ENCODE peak calls at places on chromosome 11, in nine cellular contexts. One of them, this sample, is unnamed.

GRCh38 chr11:95910638-95911368 is 13.1 kb downstream of the MTMR2 start:
- DNase-seq in bronchial epithelial cell: no peak
- DNase-seq in CD8-positive, alpha-beta T cell: no peak
- DNase-seq in C1 segment of cervical spinal cord: no peak
- DNase-seq in NCI-H2081 treated with DMSO at 0.1 percent for 48 hours: no peak
- DNase-seq in stimulated activated CD8-positive, alpha-beta memory T cell treated with anti-CD3 and anti-CD28 coated beads, Interleukin-12 subunit alpha, Interleukin-12 subunit beta, amount 100 ng/mL, for 4 hours: no peak
- DNase-seq in colonic mucosa: no peak
- DNase-seq in NCI-H748 treated with DMSO at 0.1 percent for 48 hours: no peak
- DNase-seq in pancreas: no peak
- DNase-seq in this sample: no peak

GRCh38 chr11:126172596-126173038 is 38.8 kb downstream of the RPUSD4 start:
- DNase-seq in bronchial epithelial cell: no peak
- DNase-seq in CD8-positive, alpha-beta T cell: no peak
- DNase-seq in C1 segment of cervical spinal cord: no peak
- DNase-seq in NCI-H2081 treated with DMSO at 0.1 percent for 48 hours: no peak
- DNase-seq in stimulated activated CD8-positive, alpha-beta memory T cell treated with anti-CD3 and anti-CD28 coated beads, Interleukin-12 subunit alpha, Interleukin-12 subunit beta, amount 100 ng/mL, for 4 hours: no peak
- DNase-seq in colonic mucosa: no peak
- DNase-seq in NCI-H748 treated with DMSO at 0.1 percent for 48 hours: no peak
- DNase-seq in pancreas: no peak
- DNase-seq in this sample: no peak

GRCh38 chr11:103367650-103368049 is 258.4 kb downstream of the DYNC2H1 start:
- DNase-seq in bronchial epithelial cell: no peak
- DNase-seq in CD8-positive, alpha-beta T cell: no peak
- DNase-seq in C1 segment of cervical spinal cord: no peak
- DNase-seq in NCI-H2081 treated with DMSO at 0.1 percent for 48 hours: no peak
- DNase-seq in stimulated activated CD8-positive, alpha-beta memory T cell treated with anti-CD3 and anti-CD28 coated beads, Interleukin-12 subunit alpha, Interleukin-12 subunit beta, amount 100 ng/mL, for 4 hours: no peak
- DNase-seq in colonic mucosa: no peak
- DNase-seq in NCI-H748 treated with DMSO at 0.1 percent for 48 hours: no peak
- DNase-seq in pancreas: no peak
- DNase-seq in this sample: no peak

GRCh38 chr11:34223021-34223813 is 117.8 kb downstream of the NAT10 start:
- DNase-seq in bronchial epithelial cell: no peak
- DNase-seq in CD8-positive, alpha-beta T cell: no peak
- DNase-seq in C1 segment of cervical spinal cord: no peak
- DNase-seq in NCI-H2081 treated with DMSO at 0.1 percent for 48 hours: no peak
- DNase-seq in stimulated activated CD8-positive, alpha-beta memory T cell treated with anti-CD3 and anti-CD28 coated beads, Interleukin-12 subunit alpha, Interleukin-12 subunit beta, amount 100 ng/mL, for 4 hours: no peak
- DNase-seq in colonic mucosa: peak
- DNase-seq in NCI-H748 treated with DMSO at 0.1 percent for 48 hours: no peak
- DNase-seq in pancreas: peak
- DNase-seq in this sample: no peak

GRCh38 chr11:93208663-93209270 is 11.0 kb upstream of the SLC36A4 start:
- DNase-seq in bronchial epithelial cell: no peak
- DNase-seq in CD8-positive, alpha-beta T cell: no peak
- DNase-seq in C1 segment of cervical spinal cord: no peak
- DNase-seq in NCI-H2081 treated with DMSO at 0.1 percent for 48 hours: no peak
- DNase-seq in stimulated activated CD8-positive, alpha-beta memory T cell treated with anti-CD3 and anti-CD28 coated beads, Interleukin-12 subunit alpha, Interleukin-12 subunit beta, amount 100 ng/mL, for 4 hours: no peak
- DNase-seq in colonic mucosa: no peak
- DNase-seq in NCI-H748 treated with DMSO at 0.1 percent for 48 hours: no peak
- DNase-seq in pancreas: no peak
- DNase-seq in this sample: no peak

GRCh38 chr11:41281131-41281742 is 178.2 kb downstream of the LRRC4C start:
- DNase-seq in bronchial epithelial cell: no peak
- DNase-seq in CD8-positive, alpha-beta T cell: no peak
- DNase-seq in C1 segment of cervical spinal cord: no peak
- DNase-seq in NCI-H2081 treated with DMSO at 0.1 percent for 48 hours: no peak
- DNase-seq in stimulated activated CD8-positive, alpha-beta memory T cell treated with anti-CD3 and anti-CD28 coated beads, Interleukin-12 subunit alpha, Interleukin-12 subunit beta, amount 100 ng/mL, for 4 hours: no peak
- DNase-seq in colonic mucosa: no peak
- DNase-seq in NCI-H748 treated with DMSO at 0.1 percent for 48 hours: no peak
- DNase-seq in pancreas: no peak
- DNase-seq in this sample: no peak

GRCh38 chr11:77442394-77443053 is 31.4 kb downstream of the PAK1 start:
- DNase-seq in bronchial epithelial cell: no peak
- DNase-seq in CD8-positive, alpha-beta T cell: no peak
- DNase-seq in C1 segment of cervical spinal cord: no peak
- DNase-seq in NCI-H2081 treated with DMSO at 0.1 percent for 48 hours: no peak
- DNase-seq in stimulated activated CD8-positive, alpha-beta memory T cell treated with anti-CD3 and anti-CD28 coated beads, Interleukin-12 subunit alpha, Interleukin-12 subunit beta, amount 100 ng/mL, for 4 hours: no peak
- DNase-seq in colonic mucosa: no peak
- DNase-seq in NCI-H748 treated with DMSO at 0.1 percent for 48 hours: no peak
- DNase-seq in pancreas: no peak
- DNase-seq in this sample: no peak

GRCh38 chr11:71131861-71132260 is 120.5 kb downstream of the SHANK2 start:
- DNase-seq in bronchial epithelial cell: no peak
- DNase-seq in CD8-positive, alpha-beta T cell: no peak
- DNase-seq in C1 segment of cervical spinal cord: no peak
- DNase-seq in NCI-H2081 treated with DMSO at 0.1 percent for 48 hours: no peak
- DNase-seq in stimulated activated CD8-positive, alpha-beta memory T cell treated with anti-CD3 and anti-CD28 coated beads, Interleukin-12 subunit alpha, Interleukin-12 subunit beta, amount 100 ng/mL, for 4 hours: no peak
- DNase-seq in colonic mucosa: no peak
- DNase-seq in NCI-H748 treated with DMSO at 0.1 percent for 48 hours: no peak
- DNase-seq in pancreas: no peak
- DNase-seq in this sample: no peak

GRCh38 chr11:94938399-94939055 is 34.8 kb downstream of the CWC15 start:
- DNase-seq in bronchial epithelial cell: no peak
- DNase-seq in CD8-positive, alpha-beta T cell: no peak
- DNase-seq in C1 segment of cervical spinal cord: peak
- DNase-seq in NCI-H2081 treated with DMSO at 0.1 percent for 48 hours: no peak
- DNase-seq in stimulated activated CD8-positive, alpha-beta memory T cell treated with anti-CD3 and anti-CD28 coated beads, Interleukin-12 subunit alpha, Interleukin-12 subunit beta, amount 100 ng/mL, for 4 hours: no peak
- DNase-seq in colonic mucosa: no peak
- DNase-seq in NCI-H748 treated with DMSO at 0.1 percent for 48 hours: no peak
- DNase-seq in pancreas: no peak
- DNase-seq in this sample: no peak

GRCh38 chr11:125101596-125101995 is 9.8 kb downstream of the TMEM218 start:
- DNase-seq in bronchial epithelial cell: no peak
- DNase-seq in CD8-positive, alpha-beta T cell: no peak
- DNase-seq in C1 segment of cervical spinal cord: no peak
- DNase-seq in NCI-H2081 treated with DMSO at 0.1 percent for 48 hours: no peak
- DNase-seq in stimulated activated CD8-positive, alpha-beta memory T cell treated with anti-CD3 and anti-CD28 coated beads, Interleukin-12 subunit alpha, Interleukin-12 subunit beta, amount 100 ng/mL, for 4 hours: no peak
- DNase-seq in colonic mucosa: no peak
- DNase-seq in NCI-H748 treated with DMSO at 0.1 percent for 48 hours: no peak
- DNase-seq in pancreas: no peak
- DNase-seq in this sample: no peak

GRCh38 chr11:85154294-85154693 is 472.9 kb downstream of the DLG2 start:
- DNase-seq in bronchial epithelial cell: no peak
- DNase-seq in CD8-positive, alpha-beta T cell: no peak
- DNase-seq in C1 segment of cervical spinal cord: no peak
- DNase-seq in NCI-H2081 treated with DMSO at 0.1 percent for 48 hours: no peak
- DNase-seq in stimulated activated CD8-positive, alpha-beta memory T cell treated with anti-CD3 and anti-CD28 coated beads, Interleukin-12 subunit alpha, Interleukin-12 subunit beta, amount 100 ng/mL, for 4 hours: no peak
- DNase-seq in colonic mucosa: no peak
- DNase-seq in NCI-H748 treated with DMSO at 0.1 percent for 48 hours: no peak
- DNase-seq in pancreas: no peak
- DNase-seq in this sample: no peak

GRCh38 chr11:1502971-1503707 is 16.6 kb upstream of the MOB2 start:
- DNase-seq in bronchial epithelial cell: no peak
- DNase-seq in CD8-positive, alpha-beta T cell: no peak
- DNase-seq in C1 segment of cervical spinal cord: peak
- DNase-seq in NCI-H2081 treated with DMSO at 0.1 percent for 48 hours: no peak
- DNase-seq in stimulated activated CD8-positive, alpha-beta memory T cell treated with anti-CD3 and anti-CD28 coated beads, Interleukin-12 subunit alpha, Interleukin-12 subunit beta, amount 100 ng/mL, for 4 hours: no peak
- DNase-seq in colonic mucosa: no peak
- DNase-seq in NCI-H748 treated with DMSO at 0.1 percent for 48 hours: no peak
- DNase-seq in pancreas: no peak
- DNase-seq in this sample: peak

GRCh38 chr11:44315947-44316387 is 6.0 kb upstream of the ALX4 start:
- DNase-seq in bronchial epithelial cell: no peak
- DNase-seq in CD8-positive, alpha-beta T cell: no peak
- DNase-seq in C1 segment of cervical spinal cord: no peak
- DNase-seq in NCI-H2081 treated with DMSO at 0.1 percent for 48 hours: no peak
- DNase-seq in stimulated activated CD8-positive, alpha-beta memory T cell treated with anti-CD3 and anti-CD28 coated beads, Interleukin-12 subunit alpha, Interleukin-12 subunit beta, amount 100 ng/mL, for 4 hours: no peak
- DNase-seq in colonic mucosa: no peak
- DNase-seq in NCI-H748 treated with DMSO at 0.1 percent for 48 hours: no peak
- DNase-seq in pancreas: no peak
- DNase-seq in this sample: no peak

GRCh38 chr11:79864882-79865281 is 424.1 kb upstream of the TENM4 start:
- DNase-seq in bronchial epithelial cell: peak
- DNase-seq in CD8-positive, alpha-beta T cell: no peak
- DNase-seq in C1 segment of cervical spinal cord: no peak
- DNase-seq in NCI-H2081 treated with DMSO at 0.1 percent for 48 hours: no peak
- DNase-seq in stimulated activated CD8-positive, alpha-beta memory T cell treated with anti-CD3 and anti-CD28 coated beads, Interleukin-12 subunit alpha, Interleukin-12 subunit beta, amount 100 ng/mL, for 4 hours: no peak
- DNase-seq in colonic mucosa: peak
- DNase-seq in NCI-H748 treated with DMSO at 0.1 percent for 48 hours: no peak
- DNase-seq in pancreas: no peak
- DNase-seq in this sample: no peak

GRCh38 chr11:68402355-68403031 is 58.1 kb upstream of the PPP6R3 start:
- DNase-seq in bronchial epithelial cell: no peak
- DNase-seq in CD8-positive, alpha-beta T cell: no peak
- DNase-seq in C1 segment of cervical spinal cord: no peak
- DNase-seq in NCI-H2081 treated with DMSO at 0.1 percent for 48 hours: no peak
- DNase-seq in stimulated activated CD8-positive, alpha-beta memory T cell treated with anti-CD3 and anti-CD28 coated beads, Interleukin-12 subunit alpha, Interleukin-12 subunit beta, amount 100 ng/mL, for 4 hours: no peak
- DNase-seq in colonic mucosa: no peak
- DNase-seq in NCI-H748 treated with DMSO at 0.1 percent for 48 hours: no peak
- DNase-seq in pancreas: no peak
- DNase-seq in this sample: no peak

GRCh38 chr11:18785416-18785815 is 6.2 kb downstream of the PTPN5 start:
- DNase-seq in bronchial epithelial cell: no peak
- DNase-seq in CD8-positive, alpha-beta T cell: no peak
- DNase-seq in C1 segment of cervical spinal cord: no peak
- DNase-seq in NCI-H2081 treated with DMSO at 0.1 percent for 48 hours: no peak
- DNase-seq in stimulated activated CD8-positive, alpha-beta memory T cell treated with anti-CD3 and anti-CD28 coated beads, Interleukin-12 subunit alpha, Interleukin-12 subunit beta, amount 100 ng/mL, for 4 hours: no peak
- DNase-seq in colonic mucosa: no peak
- DNase-seq in NCI-H748 treated with DMSO at 0.1 percent for 48 hours: no peak
- DNase-seq in pancreas: no peak
- DNase-seq in this sample: no peak

GRCh38 chr11:114618139-114618538 is 22.6 kb upstream of the NXPE4 start:
- DNase-seq in bronchial epithelial cell: no peak
- DNase-seq in CD8-positive, alpha-beta T cell: no peak
- DNase-seq in C1 segment of cervical spinal cord: no peak
- DNase-seq in NCI-H2081 treated with DMSO at 0.1 percent for 48 hours: no peak
- DNase-seq in stimulated activated CD8-positive, alpha-beta memory T cell treated with anti-CD3 and anti-CD28 coated beads, Interleukin-12 subunit alpha, Interleukin-12 subunit beta, amount 100 ng/mL, for 4 hours: no peak
- DNase-seq in colonic mucosa: no peak
- DNase-seq in NCI-H748 treated with DMSO at 0.1 percent for 48 hours: no peak
- DNase-seq in pancreas: no peak
- DNase-seq in this sample: no peak

GRCh38 chr11:46121328-46121723 is at the start of gene PHF21A:
- DNase-seq in bronchial epithelial cell: peak
- DNase-seq in CD8-positive, alpha-beta T cell: peak
- DNase-seq in C1 segment of cervical spinal cord: peak
- DNase-seq in NCI-H2081 treated with DMSO at 0.1 percent for 48 hours: peak
- DNase-seq in stimulated activated CD8-positive, alpha-beta memory T cell treated with anti-CD3 and anti-CD28 coated beads, Interleukin-12 subunit alpha, Interleukin-12 subunit beta, amount 100 ng/mL, for 4 hours: peak
- DNase-seq in colonic mucosa: peak
- DNase-seq in NCI-H748 treated with DMSO at 0.1 percent for 48 hours: peak
- DNase-seq in pancreas: peak
- DNase-seq in this sample: peak

GRCh38 chr11:92979176-92979575 is 9.7 kb downstream of the MTNR1B start:
- DNase-seq in bronchial epithelial cell: peak
- DNase-seq in CD8-positive, alpha-beta T cell: no peak
- DNase-seq in C1 segment of cervical spinal cord: no peak
- DNase-seq in NCI-H2081 treated with DMSO at 0.1 percent for 48 hours: no peak
- DNase-seq in stimulated activated CD8-positive, alpha-beta memory T cell treated with anti-CD3 and anti-CD28 coated beads, Interleukin-12 subunit alpha, Interleukin-12 subunit beta, amount 100 ng/mL, for 4 hours: no peak
- DNase-seq in colonic mucosa: no peak
- DNase-seq in NCI-H748 treated with DMSO at 0.1 percent for 48 hours: no peak
- DNase-seq in pancreas: no peak
- DNase-seq in this sample: no peak

GRCh38 chr11:45332486-45332934 is 46.4 kb upstream of the SYT13 start:
- DNase-seq in bronchial epithelial cell: no peak
- DNase-seq in CD8-positive, alpha-beta T cell: peak
- DNase-seq in C1 segment of cervical spinal cord: no peak
- DNase-seq in NCI-H2081 treated with DMSO at 0.1 percent for 48 hours: no peak
- DNase-seq in stimulated activated CD8-positive, alpha-beta memory T cell treated with anti-CD3 and anti-CD28 coated beads, Interleukin-12 subunit alpha, Interleukin-12 subunit beta, amount 100 ng/mL, for 4 hours: no peak
- DNase-seq in colonic mucosa: peak
- DNase-seq in NCI-H748 treated with DMSO at 0.1 percent for 48 hours: peak
- DNase-seq in pancreas: peak
- DNase-seq in this sample: no peak

GRCh38 chr11:116773203-116774112 is 671 bp upstream of the BUD13 start:
- DNase-seq in bronchial epithelial cell: peak
- DNase-seq in CD8-positive, alpha-beta T cell: no peak
- DNase-seq in C1 segment of cervical spinal cord: no peak
- DNase-seq in NCI-H2081 treated with DMSO at 0.1 percent for 48 hours: no peak
- DNase-seq in stimulated activated CD8-positive, alpha-beta memory T cell treated with anti-CD3 and anti-CD28 coated beads, Interleukin-12 subunit alpha, Interleukin-12 subunit beta, amount 100 ng/mL, for 4 hours: no peak
- DNase-seq in colonic mucosa: no peak
- DNase-seq in NCI-H748 treated with DMSO at 0.1 percent for 48 hours: peak
- DNase-seq in pancreas: no peak
- DNase-seq in this sample: peak

GRCh38 chr11:79367844-79368243 is 73.0 kb downstream of the TENM4 start:
- DNase-seq in bronchial epithelial cell: no peak
- DNase-seq in CD8-positive, alpha-beta T cell: no peak
- DNase-seq in C1 segment of cervical spinal cord: no peak
- DNase-seq in NCI-H2081 treated with DMSO at 0.1 percent for 48 hours: no peak
- DNase-seq in stimulated activated CD8-positive, alpha-beta memory T cell treated with anti-CD3 and anti-CD28 coated beads, Interleukin-12 subunit alpha, Interleukin-12 subunit beta, amount 100 ng/mL, for 4 hours: no peak
- DNase-seq in colonic mucosa: no peak
- DNase-seq in NCI-H748 treated with DMSO at 0.1 percent for 48 hours: no peak
- DNase-seq in pancreas: no peak
- DNase-seq in this sample: no peak

GRCh38 chr11:2086239-2087040 is 52.7 kb downstream of the IGF2 start:
- DNase-seq in bronchial epithelial cell: no peak
- DNase-seq in CD8-positive, alpha-beta T cell: no peak
- DNase-seq in C1 segment of cervical spinal cord: no peak
- DNase-seq in NCI-H2081 treated with DMSO at 0.1 percent for 48 hours: no peak
- DNase-seq in stimulated activated CD8-positive, alpha-beta memory T cell treated with anti-CD3 and anti-CD28 coated beads, Interleukin-12 subunit alpha, Interleukin-12 subunit beta, amount 100 ng/mL, for 4 hours: no peak
- DNase-seq in colonic mucosa: no peak
- DNase-seq in NCI-H748 treated with DMSO at 0.1 percent for 48 hours: no peak
- DNase-seq in pancreas: no peak
- DNase-seq in this sample: peak

GRCh38 chr11:108524422-108524821 is 26.2 kb upstream of the POGLUT3 start:
- DNase-seq in bronchial epithelial cell: no peak
- DNase-seq in CD8-positive, alpha-beta T cell: no peak
- DNase-seq in C1 segment of cervical spinal cord: no peak
- DNase-seq in NCI-H2081 treated with DMSO at 0.1 percent for 48 hours: no peak
- DNase-seq in stimulated activated CD8-positive, alpha-beta memory T cell treated with anti-CD3 and anti-CD28 coated beads, Interleukin-12 subunit alpha, Interleukin-12 subunit beta, amount 100 ng/mL, for 4 hours: no peak
- DNase-seq in colonic mucosa: no peak
- DNase-seq in NCI-H748 treated with DMSO at 0.1 percent for 48 hours: no peak
- DNase-seq in pancreas: no peak
- DNase-seq in this sample: no peak

GRCh38 chr11:133228406-133229330 is 303.6 kb downstream of the OPCML start:
- DNase-seq in bronchial epithelial cell: no peak
- DNase-seq in CD8-positive, alpha-beta T cell: no peak
- DNase-seq in C1 segment of cervical spinal cord: no peak
- DNase-seq in NCI-H2081 treated with DMSO at 0.1 percent for 48 hours: peak
- DNase-seq in stimulated activated CD8-positive, alpha-beta memory T cell treated with anti-CD3 and anti-CD28 coated beads, Interleukin-12 subunit alpha, Interleukin-12 subunit beta, amount 100 ng/mL, for 4 hours: no peak
- DNase-seq in colonic mucosa: peak
- DNase-seq in NCI-H748 treated with DMSO at 0.1 percent for 48 hours: no peak
- DNase-seq in pancreas: no peak
- DNase-seq in this sample: no peak

GRCh38 chr11:65814960-65815565 is 18.7 kb upstream of the SNX32 start:
- DNase-seq in bronchial epithelial cell: no peak
- DNase-seq in CD8-positive, alpha-beta T cell: no peak
- DNase-seq in C1 segment of cervical spinal cord: no peak
- DNase-seq in NCI-H2081 treated with DMSO at 0.1 percent for 48 hours: no peak
- DNase-seq in stimulated activated CD8-positive, alpha-beta memory T cell treated with anti-CD3 and anti-CD28 coated beads, Interleukin-12 subunit alpha, Interleukin-12 subunit beta, amount 100 ng/mL, for 4 hours: no peak
- DNase-seq in colonic mucosa: no peak
- DNase-seq in NCI-H748 treated with DMSO at 0.1 percent for 48 hours: no peak
- DNase-seq in pancreas: no peak
- DNase-seq in this sample: no peak

GRCh38 chr11:128323381-128323780 is 264.0 kb downstream of the ETS1 start:
- DNase-seq in bronchial epithelial cell: no peak
- DNase-seq in CD8-positive, alpha-beta T cell: peak
- DNase-seq in C1 segment of cervical spinal cord: no peak
- DNase-seq in NCI-H2081 treated with DMSO at 0.1 percent for 48 hours: no peak
- DNase-seq in stimulated activated CD8-positive, alpha-beta memory T cell treated with anti-CD3 and anti-CD28 coated beads, Interleukin-12 subunit alpha, Interleukin-12 subunit beta, amount 100 ng/mL, for 4 hours: no peak
- DNase-seq in colonic mucosa: no peak
- DNase-seq in NCI-H748 treated with DMSO at 0.1 percent for 48 hours: no peak
- DNase-seq in pancreas: no peak
- DNase-seq in this sample: no peak

GRCh38 chr11:72239296-72239848 is 4.6 kb downstream of the PHOX2A start:
- DNase-seq in bronchial epithelial cell: no peak
- DNase-seq in CD8-positive, alpha-beta T cell: no peak
- DNase-seq in C1 segment of cervical spinal cord: no peak
- DNase-seq in NCI-H2081 treated with DMSO at 0.1 percent for 48 hours: no peak
- DNase-seq in stimulated activated CD8-positive, alpha-beta memory T cell treated with anti-CD3 and anti-CD28 coated beads, Interleukin-12 subunit alpha, Interleukin-12 subunit beta, amount 100 ng/mL, for 4 hours: no peak
- DNase-seq in colonic mucosa: peak
- DNase-seq in NCI-H748 treated with DMSO at 0.1 percent for 48 hours: no peak
- DNase-seq in pancreas: no peak
- DNase-seq in this sample: no peak

GRCh38 chr11:57249384-57250319 is 12.6 kb upstream of the APLNR start:
- DNase-seq in bronchial epithelial cell: peak
- DNase-seq in CD8-positive, alpha-beta T cell: no peak
- DNase-seq in C1 segment of cervical spinal cord: no peak
- DNase-seq in NCI-H2081 treated with DMSO at 0.1 percent for 48 hours: no peak
- DNase-seq in stimulated activated CD8-positive, alpha-beta memory T cell treated with anti-CD3 and anti-CD28 coated beads, Interleukin-12 subunit alpha, Interleukin-12 subunit beta, amount 100 ng/mL, for 4 hours: no peak
- DNase-seq in colonic mucosa: peak
- DNase-seq in NCI-H748 treated with DMSO at 0.1 percent for 48 hours: no peak
- DNase-seq in pancreas: peak
- DNase-seq in this sample: peak

GRCh38 chr11:118171274-118172062 is 5.0 kb downstream of the SCN2B start:
- DNase-seq in bronchial epithelial cell: peak
- DNase-seq in CD8-positive, alpha-beta T cell: peak
- DNase-seq in C1 segment of cervical spinal cord: peak
- DNase-seq in NCI-H2081 treated with DMSO at 0.1 percent for 48 hours: no peak
- DNase-seq in stimulated activated CD8-positive, alpha-beta memory T cell treated with anti-CD3 and anti-CD28 coated beads, Interleukin-12 subunit alpha, Interleukin-12 subunit beta, amount 100 ng/mL, for 4 hours: peak
- DNase-seq in colonic mucosa: peak
- DNase-seq in NCI-H748 treated with DMSO at 0.1 percent for 48 hours: peak
- DNase-seq in pancreas: peak
- DNase-seq in this sample: peak

GRCh38 chr11:61800331-61801281 is 7.9 kb downstream of the FEN1 start:
- DNase-seq in bronchial epithelial cell: no peak
- DNase-seq in CD8-positive, alpha-beta T cell: no peak
- DNase-seq in C1 segment of cervical spinal cord: no peak
- DNase-seq in NCI-H2081 treated with DMSO at 0.1 percent for 48 hours: no peak
- DNase-seq in stimulated activated CD8-positive, alpha-beta memory T cell treated with anti-CD3 and anti-CD28 coated beads, Interleukin-12 subunit alpha, Interleukin-12 subunit beta, amount 100 ng/mL, for 4 hours: no peak
- DNase-seq in colonic mucosa: no peak
- DNase-seq in NCI-H748 treated with DMSO at 0.1 percent for 48 hours: no peak
- DNase-seq in pancreas: no peak
- DNase-seq in this sample: no peak